ENCODE peak calls at places on chromosome 16, in seven cellular contexts. One of them, this sample, is unnamed.

GRCh38 chr16:65601781-65602180 is 479.9 kb upstream of the CDH11 start:
- DNase-seq in GM23338: no peak
- DNase-seq in endothelial cell of umbilical vein: no peak
- DNase-seq in Panc1: no peak
- DNase-seq in SK-N-SH: no peak
- DNase-seq in stomach: no peak
- DNase-seq in breast epithelium: no peak
- DNase-seq in this sample: no peak

GRCh38 chr16:2897110-2897509 is 14.1 kb downstream of the FLYWCH2 start:
- DNase-seq in GM23338: no peak
- DNase-seq in endothelial cell of umbilical vein: no peak
- DNase-seq in Panc1: no peak
- DNase-seq in SK-N-SH: no peak
- DNase-seq in stomach: no peak
- DNase-seq in breast epithelium: no peak
- DNase-seq in this sample: no peak

GRCh38 chr16:74901606-74902005 is 83.3 kb downstream of the WDR59 start:
- DNase-seq in GM23338: no peak
- DNase-seq in endothelial cell of umbilical vein: no peak
- DNase-seq in Panc1: no peak
- DNase-seq in SK-N-SH: no peak
- DNase-seq in stomach: no peak
- DNase-seq in breast epithelium: no peak
- DNase-seq in this sample: no peak

GRCh38 chr16:865026-865425 is 64.5 kb upstream of the GNG13 start:
- DNase-seq in GM23338: no peak
- DNase-seq in endothelial cell of umbilical vein: no peak
- DNase-seq in Panc1: no peak
- DNase-seq in SK-N-SH: no peak
- DNase-seq in stomach: no peak
- DNase-seq in breast epithelium: no peak
- DNase-seq in this sample: no peak

GRCh38 chr16:77657016-77657415 is 65.3 kb upstream of the NUDT7 start:
- DNase-seq in GM23338: peak; percentile 79
- DNase-seq in endothelial cell of umbilical vein: no peak
- DNase-seq in Panc1: no peak
- DNase-seq in SK-N-SH: no peak
- DNase-seq in stomach: no peak
- DNase-seq in breast epithelium: no peak
- DNase-seq in this sample: no peak

GRCh38 chr16:70685938-70686375 is at the start of gene MTSS2:
- DNase-seq in GM23338: peak; percentile 92
- DNase-seq in endothelial cell of umbilical vein: peak; percentile 89
- DNase-seq in Panc1: no peak
- DNase-seq in SK-N-SH: peak; percentile 97
- DNase-seq in stomach: peak; percentile 83
- DNase-seq in breast epithelium: peak; percentile 84
- DNase-seq in this sample: peak; percentile 74

GRCh38 chr16:55349867-55350266 is 25.9 kb downstream of the IRX6 start:
- DNase-seq in GM23338: no peak
- DNase-seq in endothelial cell of umbilical vein: no peak
- DNase-seq in Panc1: no peak
- DNase-seq in SK-N-SH: no peak
- DNase-seq in stomach: no peak
- DNase-seq in breast epithelium: no peak
- DNase-seq in this sample: no peak

GRCh38 chr16:81429045-81429521 is 15.5 kb upstream of the CMIP start:
- DNase-seq in GM23338: peak; percentile 82
- DNase-seq in endothelial cell of umbilical vein: peak; percentile 70
- DNase-seq in Panc1: no peak
- DNase-seq in SK-N-SH: peak; percentile 56
- DNase-seq in stomach: peak; percentile 77
- DNase-seq in breast epithelium: no peak
- DNase-seq in this sample: no peak

GRCh38 chr16:64381979-64382378 is 739.9 kb downstream of the CDH11 start:
- DNase-seq in GM23338: no peak
- DNase-seq in endothelial cell of umbilical vein: no peak
- DNase-seq in Panc1: no peak
- DNase-seq in SK-N-SH: no peak
- DNase-seq in stomach: no peak
- DNase-seq in breast epithelium: no peak
- DNase-seq in this sample: no peak

DNA sequence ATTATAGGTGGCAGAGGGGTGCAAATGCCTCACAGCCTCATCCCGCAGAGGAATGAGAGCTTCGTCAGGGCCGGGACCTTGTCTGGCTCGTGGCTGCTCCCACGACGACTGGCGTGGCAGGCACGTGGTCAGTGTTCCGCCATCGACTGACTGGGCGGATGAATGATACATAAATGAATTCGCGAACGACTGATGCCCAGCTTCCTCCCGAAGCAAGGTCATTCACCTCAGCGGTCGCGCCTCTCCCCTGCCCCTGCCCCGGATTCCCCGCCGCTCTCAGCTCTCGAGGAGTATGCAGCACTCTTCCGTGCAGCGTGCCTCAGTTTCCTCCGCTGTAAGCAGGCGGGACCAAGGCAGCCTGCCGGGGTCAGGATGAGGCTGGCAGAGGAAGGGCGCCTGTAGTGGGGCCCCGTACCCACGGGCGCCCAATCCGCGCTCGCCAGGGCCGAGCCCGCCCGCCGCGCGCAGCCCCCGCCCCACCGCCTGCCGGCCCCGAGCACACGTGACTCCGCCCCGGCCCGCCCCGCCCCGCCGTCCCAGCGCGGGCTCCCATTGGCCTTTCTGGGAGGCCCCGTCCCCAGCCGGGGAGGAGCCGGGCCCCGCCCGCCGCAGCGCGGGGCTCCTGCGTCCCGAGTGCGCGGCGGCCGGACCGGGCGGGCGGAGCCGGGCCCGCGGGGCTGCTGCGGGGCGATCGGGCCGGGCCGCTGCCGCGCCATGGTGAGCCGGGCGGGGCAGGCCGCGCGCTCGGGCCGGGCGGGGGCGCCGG is at the start of gene SNN:
- DNase-seq in GM23338: peak; percentile 93
- DNase-seq in endothelial cell of umbilical vein: peak; percentile 79
- DNase-seq in Panc1: no peak
- DNase-seq in SK-N-SH: peak; percentile 100
- DNase-seq in stomach: peak; percentile 92
- DNase-seq in breast epithelium: peak; percentile 79
- DNase-seq in this sample: peak; percentile 98
- TF ChIP-seq POLR2AphosphoS5 in GM23338: peak; percentile 49
- TF ChIP-seq POLR2AphosphoS5 in endothelial cell of umbilical vein: no peak
- TF ChIP-seq POLR2AphosphoS5 in Panc1: no peak
- TF ChIP-seq POLR2AphosphoS5 in SK-N-SH: no peak
- TF ChIP-seq POLR2AphosphoS5 in stomach: peak; percentile 8
- TF ChIP-seq POLR2AphosphoS5 in breast epithelium: peak; percentile 57
- TF ChIP-seq POLR2AphosphoS5 in this sample: no peak

GRCh38 chr16:69057400-69058378 is 47.8 kb upstream of the HAS3 start:
- DNase-seq in GM23338: no peak
- DNase-seq in endothelial cell of umbilical vein: no peak
- DNase-seq in Panc1: peak; percentile 73
- DNase-seq in SK-N-SH: peak; percentile 25
- DNase-seq in stomach: no peak
- DNase-seq in breast epithelium: no peak
- DNase-seq in this sample: peak; percentile 16
- TF ChIP-seq POLR2AphosphoS5 in GM23338: no peak
- TF ChIP-seq POLR2AphosphoS5 in endothelial cell of umbilical vein: no peak
- TF ChIP-seq POLR2AphosphoS5 in Panc1: no peak
- TF ChIP-seq POLR2AphosphoS5 in SK-N-SH: no peak
- TF ChIP-seq POLR2AphosphoS5 in stomach: no peak
- TF ChIP-seq POLR2AphosphoS5 in breast epithelium: no peak
- TF ChIP-seq POLR2AphosphoS5 in this sample: no peak

DNA sequence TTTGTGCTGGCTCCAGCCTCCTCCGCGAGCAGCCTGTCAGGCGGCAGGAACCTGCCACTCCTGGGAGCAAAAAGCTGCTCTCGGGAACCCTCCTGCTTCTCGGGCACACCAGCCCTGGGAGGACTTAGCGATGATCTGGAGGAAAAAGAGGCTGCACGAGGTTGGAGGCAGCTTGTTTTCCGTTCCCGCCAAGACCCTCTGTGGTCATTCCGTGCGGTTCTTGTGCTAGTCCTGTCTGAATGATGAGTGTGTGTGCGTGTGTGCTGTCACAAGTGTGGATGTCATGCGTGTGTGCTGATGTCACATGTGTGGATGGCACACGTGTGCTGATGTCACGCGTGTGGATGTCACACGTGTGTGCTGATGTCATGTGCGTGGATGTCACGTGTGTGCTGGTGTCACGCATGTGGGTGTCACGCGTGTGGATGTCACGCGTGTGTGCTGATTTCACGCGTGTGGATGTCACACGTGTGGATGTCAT is 150.0 kb downstream of the NPIPB11 start:
- DNase-seq in GM23338: peak; percentile 37
- DNase-seq in endothelial cell of umbilical vein: no peak
- DNase-seq in Panc1: no peak
- DNase-seq in SK-N-SH: no peak
- DNase-seq in stomach: no peak
- DNase-seq in breast epithelium: no peak
- DNase-seq in this sample: no peak
- TF ChIP-seq POLR2AphosphoS5 in GM23338: no peak
- TF ChIP-seq POLR2AphosphoS5 in endothelial cell of umbilical vein: no peak
- TF ChIP-seq POLR2AphosphoS5 in Panc1: no peak
- TF ChIP-seq POLR2AphosphoS5 in SK-N-SH: no peak
- TF ChIP-seq POLR2AphosphoS5 in stomach: no peak
- TF ChIP-seq POLR2AphosphoS5 in breast epithelium: no peak
- TF ChIP-seq POLR2AphosphoS5 in this sample: no peak

DNA sequence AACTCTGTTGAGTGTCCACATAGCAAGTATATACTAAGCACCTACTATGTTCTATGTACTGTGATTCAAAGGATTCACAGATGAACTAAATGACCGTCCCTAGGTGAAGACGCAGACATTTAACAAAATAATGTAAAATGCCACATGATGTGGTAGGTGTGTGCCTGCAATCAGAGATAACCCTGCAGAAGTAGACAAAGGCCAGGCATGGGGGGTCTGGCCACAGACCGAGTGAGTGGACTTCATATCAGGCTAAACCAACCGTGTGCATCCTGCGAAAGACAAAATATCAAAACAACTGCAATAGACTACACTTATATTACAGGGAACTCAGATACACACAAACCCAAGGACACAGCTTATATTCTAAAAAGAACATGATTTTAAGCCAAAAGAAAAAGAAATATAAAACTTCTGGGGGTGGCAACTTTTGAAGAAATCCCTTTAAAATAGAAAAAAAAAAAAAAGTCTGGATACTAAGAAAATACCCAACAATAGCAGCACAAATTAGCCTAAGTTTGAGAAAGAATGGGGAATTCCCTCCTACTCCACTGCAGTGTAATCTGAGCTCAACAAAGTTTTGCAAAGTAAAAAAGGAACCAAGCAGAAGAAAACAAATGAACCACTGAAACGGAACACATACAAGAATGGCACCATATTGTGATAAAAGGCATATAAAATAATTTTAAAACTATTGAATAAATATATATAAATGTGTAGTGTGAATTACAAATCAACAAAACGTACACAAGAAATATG is 12.3 kb downstream of the HSDL1 start:
- DNase-seq in GM23338: no peak
- DNase-seq in endothelial cell of umbilical vein: no peak
- DNase-seq in Panc1: no peak
- DNase-seq in SK-N-SH: no peak
- DNase-seq in stomach: no peak
- DNase-seq in breast epithelium: no peak
- DNase-seq in this sample: no peak
- TF ChIP-seq POLR2AphosphoS5 in GM23338: no peak
- TF ChIP-seq POLR2AphosphoS5 in endothelial cell of umbilical vein: no peak
- TF ChIP-seq POLR2AphosphoS5 in Panc1: no peak
- TF ChIP-seq POLR2AphosphoS5 in SK-N-SH: no peak
- TF ChIP-seq POLR2AphosphoS5 in stomach: no peak
- TF ChIP-seq POLR2AphosphoS5 in breast epithelium: no peak
- TF ChIP-seq POLR2AphosphoS5 in this sample: no peak

GRCh38 chr16:71722801-71723536 is 1.5 kb downstream of the PHLPP2 start:
- DNase-seq in GM23338: peak; percentile 92
- DNase-seq in endothelial cell of umbilical vein: peak; percentile 71
- DNase-seq in Panc1: no peak
- DNase-seq in SK-N-SH: peak; percentile 88
- DNase-seq in stomach: peak; percentile 59
- DNase-seq in breast epithelium: peak; percentile 68
- DNase-seq in this sample: peak; percentile 49
- TF ChIP-seq POLR2AphosphoS5 in GM23338: peak; percentile 67
- TF ChIP-seq POLR2AphosphoS5 in endothelial cell of umbilical vein: no peak
- TF ChIP-seq POLR2AphosphoS5 in Panc1: no peak
- TF ChIP-seq POLR2AphosphoS5 in SK-N-SH: no peak
- TF ChIP-seq POLR2AphosphoS5 in stomach: peak; percentile 61
- TF ChIP-seq POLR2AphosphoS5 in breast epithelium: no peak
- TF ChIP-seq POLR2AphosphoS5 in this sample: no peak

GRCh38 chr16:67647111-67647651 is 2.2 kb downstream of the CARMIL2 start:
- DNase-seq in GM23338: peak; percentile 34
- DNase-seq in endothelial cell of umbilical vein: no peak
- DNase-seq in Panc1: no peak
- DNase-seq in SK-N-SH: peak; percentile 32
- DNase-seq in stomach: no peak
- DNase-seq in breast epithelium: no peak
- DNase-seq in this sample: no peak

GRCh38 chr16:67644038-67644437 is 906 bp upstream of the CARMIL2 start:
- DNase-seq in GM23338: no peak
- DNase-seq in endothelial cell of umbilical vein: no peak
- DNase-seq in Panc1: no peak
- DNase-seq in SK-N-SH: no peak
- DNase-seq in stomach: no peak
- DNase-seq in breast epithelium: no peak
- DNase-seq in this sample: no peak

GRCh38 chr16:67637625-67638024 is 7.3 kb upstream of the CARMIL2 start:
- DNase-seq in GM23338: no peak
- DNase-seq in endothelial cell of umbilical vein: no peak
- DNase-seq in Panc1: no peak
- DNase-seq in SK-N-SH: no peak
- DNase-seq in stomach: no peak
- DNase-seq in breast epithelium: no peak
- DNase-seq in this sample: no peak

GRCh38 chr16:67645397-67646121 is 615 bp downstream of the CARMIL2 start:
- DNase-seq in GM23338: no peak
- DNase-seq in endothelial cell of umbilical vein: no peak
- DNase-seq in Panc1: no peak
- DNase-seq in SK-N-SH: no peak
- DNase-seq in stomach: no peak
- DNase-seq in breast epithelium: no peak
- DNase-seq in this sample: no peak

GRCh38 chr16:67641779-67642708 is 2.9 kb upstream of the CARMIL2 start:
- DNase-seq in GM23338: no peak
- DNase-seq in endothelial cell of umbilical vein: peak; percentile 52
- DNase-seq in Panc1: no peak
- DNase-seq in SK-N-SH: no peak
- DNase-seq in stomach: peak; percentile 75
- DNase-seq in breast epithelium: no peak
- DNase-seq in this sample: no peak
- TF ChIP-seq POLR2AphosphoS5 in GM23338: no peak
- TF ChIP-seq POLR2AphosphoS5 in endothelial cell of umbilical vein: no peak
- TF ChIP-seq POLR2AphosphoS5 in Panc1: no peak
- TF ChIP-seq POLR2AphosphoS5 in SK-N-SH: no peak
- TF ChIP-seq POLR2AphosphoS5 in stomach: no peak
- TF ChIP-seq POLR2AphosphoS5 in breast epithelium: no peak
- TF ChIP-seq POLR2AphosphoS5 in this sample: no peak

This sample was measured in GM12891.